ENCODE peak calls at places on chromosomes 2 and 18, in nine cellular contexts. K is HCT116, I is keratinocyte, S is HepG2, Z is fibroblast of lung, B is neural progenitor cell, O is astrocyte, N is GM23248, P is hepatocyte. G is an unnamed sample.
A peak's percentile ranks its signal among the peaks of the same experiment; 100 is the strongest.

GRCh38 chr2:101047075-101047766 is 45.1 kb downstream of the RPL31 start:
- DNase-seq in K (peak; percentile 32), I (peak; percentile 33), S (no peak), Z (peak; percentile 48), B (no peak), O (peak; percentile 29), N (peak; percentile 14), P (no peak), G (peak; percentile 77)

GRCh38 chr2:85394256-85394655 is 15.9 kb downstream of the CAPG start:
- DNase-seq in K (no peak), I (no peak), S (no peak), Z (no peak), B (no peak), O (no peak), N (no peak), P (no peak), G (no peak)

GRCh38 chr2:179336782-179337534 is 72.3 kb upstream of the SESTD1 start:
- DNase-seq in K (no peak), I (no peak), S (no peak), Z (peak; percentile 46), B (peak; percentile 68), O (peak; percentile 27), N (peak; percentile 82), P (peak; percentile 52), G (no peak)

GRCh38 chr2:145530653-145531052 is 1010.7 kb upstream of the ZEB2 start:
- DNase-seq in K (no peak), I (no peak), S (no peak), Z (peak; percentile 3), B (no peak), O (no peak), N (peak; percentile 7), P (no peak), G (no peak)

GRCh38 chr2:46276652-46277051 is 20.6 kb upstream of the EPAS1 start:
- DNase-seq in K (no peak), I (no peak), S (no peak), Z (peak; percentile 39), B (no peak), O (peak; percentile 17), N (peak; percentile 49), P (no peak), G (no peak)

GRCh38 chr2:239187464-239188253 is 213.2 kb downstream of the HDAC4 start:
- DNase-seq in K (no peak), I (no peak), S (no peak), Z (no peak), B (no peak), O (no peak), N (no peak), P (no peak), G (no peak)

GRCh38 chr2:197800091-197800490 is 4.3 kb upstream of the PLCL1 start:
- DNase-seq in K (no peak), I (no peak), S (no peak), Z (no peak), B (no peak), O (no peak), N (no peak), P (no peak), G (no peak)

GRCh38 chr2:9029721-9030120 is 26.2 kb upstream of the MBOAT2 start:
- DNase-seq in K (no peak), I (no peak), S (no peak), Z (no peak), B (peak; percentile 11), O (no peak), N (no peak), P (no peak), G (no peak)

GRCh38 chr18:73724908-73725307 is 422.7 kb downstream of the FBXO15 start:
- DNase-seq in K (no peak), I (no peak), S (no peak), Z (peak; percentile 20), B (no peak), O (no peak), N (no peak), P (no peak), G (no peak)

GRCh38 chr2:127085260-127085666 is 21.7 kb downstream of the BIN1 start:
- DNase-seq in K (no peak), I (peak; percentile 91), S (no peak), Z (peak; percentile 41), B (peak; percentile 32), O (peak; percentile 27), N (peak; percentile 27), P (peak; percentile 74), G (peak; percentile 82)

GRCh38 chr18:79950440-79951341 is 762 bp downstream of the SLC66A2 start:
- DNase-seq in K (no peak), I (no peak), S (no peak), Z (peak; percentile 27), B (peak; percentile 67), O (no peak), N (peak; percentile 73), P (peak; percentile 68), G (peak; percentile 20)

GRCh38 chr2:145931836-145932352 is 1412.0 kb upstream of the ZEB2 start:
- DNase-seq in K (no peak), I (no peak), S (no peak), Z (peak; percentile 9), B (no peak), O (no peak), N (no peak), P (no peak), G (no peak)

GRCh38 chr18:24054130-24054529 is 39.6 kb downstream of the TTC39C start:
- DNase-seq in K (no peak), I (peak; percentile 53), S (no peak), Z (peak; percentile 86), B (no peak), O (peak; percentile 84), N (peak; percentile 52), P (no peak), G (no peak)

GRCh38 chr2:239098288-239098970 is 250.5 kb downstream of the TWIST2 start:
- DNase-seq in K (no peak), I (peak; percentile 59), S (no peak), Z (no peak), B (no peak), O (no peak), N (peak; percentile 95), P (no peak), G (no peak)

GRCh38 chr18:31774960-31775359 is 14.3 kb upstream of the SLC25A52 start:
- DNase-seq in K (no peak), I (no peak), S (peak; percentile 71), Z (no peak), B (peak; percentile 12), O (no peak), N (no peak), P (no peak), G (no peak)

GRCh38 chr18:35559867-35560266 is 21.7 kb upstream of the GALNT1 start:
- DNase-seq in K (no peak), I (no peak), S (peak; percentile 8), Z (no peak), B (no peak), O (no peak), N (no peak), P (no peak), G (no peak)

GRCh38 chr2:224837558-224837957 is 121.4 kb upstream of the CCDC195 start:
- DNase-seq in K (no peak), I (no peak), S (no peak), Z (peak; percentile 96), B (no peak), O (peak; percentile 94), N (peak; percentile 94), P (no peak), G (no peak)

GRCh38 chr2:100818003-100818605 is 1.8 kb upstream of the NPAS2 start:
- DNase-seq in K (peak; percentile 7), I (no peak), S (no peak), Z (peak; percentile 34), B (no peak), O (peak; percentile 31), N (peak; percentile 52), P (no peak), G (peak; percentile 71)

GRCh38 chr2:68653538-68653982 is 10.2 kb downstream of the PROKR1 start:
- DNase-seq in K (no peak), I (no peak), S (no peak), Z (peak; percentile 90), B (no peak), O (peak; percentile 90), N (no peak), P (peak; percentile 17), G (no peak)

GRCh38 chr2:133247613-133248012 is 320.6 kb downstream of the NCKAP5 start:
- DNase-seq in K (no peak), I (no peak), S (no peak), Z (no peak), B (no peak), O (no peak), N (no peak), P (no peak), G (no peak)

GRCh38 chr2:130791617-130791939 is 36.2 kb downstream of the AMER3 start:
- DNase-seq in K (no peak), I (no peak), S (no peak), Z (no peak), B (no peak), O (no peak), N (no peak), P (no peak), G (no peak)

GRCh38 chr2:229370484-229370883 is 99.4 kb upstream of the PID1 start:
- DNase-seq in K (no peak), I (no peak), S (no peak), Z (peak; percentile 62), B (no peak), O (peak; percentile 60), N (peak; percentile 78), P (no peak), G (no peak)

GRCh38 chr2:157361526-157361925 is 35.9 kb upstream of the ERMN start:
- DNase-seq in K (no peak), I (no peak), S (no peak), Z (no peak), B (no peak), O (no peak), N (no peak), P (no peak), G (no peak)
- H3K9me3 ChIP-seq in K (no peaks in the 10 kb centered on the region), I (no peaks in the 10 kb centered on the region), S (peaks cover 28% of the 10 kb centered on the region), Z (no peaks in the 10 kb centered on the region), B (peaks cover 8% of the 10 kb centered on the region), O (peaks cover 11% of the 10 kb centered on the region), N (no peaks in the 10 kb centered on the region), P (no peaks in the 10 kb centered on the region), G (no peaks in the 10 kb centered on the region)

GRCh38 chr18:57437433-57437781 is 2.2 kb downstream of the ONECUT2 start:
- DNase-seq in K (no peak), I (no peak), S (peak; percentile 40), Z (no peak), B (peak; percentile 37), O (no peak), N (no peak), P (no peak), G (no peak)
- TF ChIP-seq EZH2 in K (no peak), I (peak; percentile 56), S (no peak), Z (peak; percentile 17), B (no peak), O (no peak), N (no peak), P (no peak), G (no peak)

GRCh38 chr2:121969155-121969554 is 213.7 kb downstream of the TSN start:
- DNase-seq in K (no peak), I (no peak), S (no peak), Z (no peak), B (no peak), O (no peak), N (peak; percentile 23), P (no peak), G (no peak)
- H3K27ac ChIP-seq in K (no peak overlapping the region), I (no peak overlapping the region), S (no peak overlapping the region), Z (no peak overlapping the region), B (no peak overlapping the region), O (no peak overlapping the region), N (no peak overlapping the region), P (no peak overlapping the region), G (no peak overlapping the region)

DNA sequence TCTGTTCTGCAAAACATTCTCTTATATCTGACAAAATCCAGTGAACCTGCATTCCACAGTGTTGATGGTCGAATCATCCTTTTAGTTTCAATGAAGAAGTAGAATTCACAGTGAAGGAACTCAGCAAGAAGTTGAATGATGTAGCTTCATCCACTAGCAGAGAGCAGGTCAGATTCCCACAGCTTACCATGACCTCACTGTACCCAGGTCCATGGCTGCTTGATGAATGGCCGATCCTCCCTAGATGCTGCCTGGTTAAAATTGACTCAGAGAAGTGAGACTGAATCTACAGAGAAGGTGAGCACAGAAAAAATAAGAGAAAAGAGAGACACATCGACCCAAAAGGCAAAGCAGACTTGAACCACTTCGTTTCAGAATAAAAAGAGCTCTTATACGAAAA is 906.0 kb upstream of the CHAC2 start:
- DNase-seq in K (no peak), I (no peak), S (no peak), Z (peak; percentile 43), B (no peak), O (peak; percentile 32), N (no peak), P (no peak), G (no peak)
- H3K9me3 ChIP-seq in K (no peaks in the 10 kb centered on the region), I (no peaks in the 10 kb centered on the region), S (peaks cover 14% of the 10 kb centered on the region), Z (no peaks in the 10 kb centered on the region), B (peaks cover 7% of the 10 kb centered on the region), O (no peaks in the 10 kb centered on the region), N (no peaks in the 10 kb centered on the region), P (no peaks in the 10 kb centered on the region), G (no peaks in the 10 kb centered on the region)

G was measured in PC-9.